ENCODE peak calls at places on chromosomes 5 and 9, in eight cellular contexts. One of them, this sample, is unnamed.

GRCh38 chr5:112976432-112977309 is at the start of gene DCP2:
- DNase-seq in stimulated activated naive CD4-positive, alpha-beta T cell treated with Interleukin-2 at 50 U/mL for 16 hours: peak
- DNase-seq in EH: peak
- DNase-seq in T-helper 1 cell: peak
- DNase-seq in activated CD4-positive, alpha-beta T cell treated with anti-CD3 and anti-CD28 coated beads for 4 hours: peak
- DNase-seq in stimulated activated CD4-positive, alpha-beta T cell treated with anti-CD3 and anti-CD28 coated beads, Interleukin-2, amount 100 ng/mL, for 24 hours: peak
- DNase-seq in amygdala: peak
- DNase-seq in fibroblast of lung: peak
- DNase-seq in this sample: peak

GRCh38 chr9:124869986-124870560 is 8.1 kb downstream of the ARPC5L start:
- DNase-seq in stimulated activated CD4-positive, alpha-beta T cell treated with anti-CD3 and anti-CD28 coated beads, Interleukin-2, amount 100 ng/mL, for 24 hours: peak
- DNase-seq in EH: peak
- DNase-seq in amygdala: no peak
- DNase-seq in fibroblast of lung: peak
- DNase-seq in stimulated activated naive CD4-positive, alpha-beta T cell treated with Interleukin-2 at 50 U/mL for 16 hours: peak
- DNase-seq in activated CD4-positive, alpha-beta T cell treated with anti-CD3 and anti-CD28 coated beads for 4 hours: peak
- DNase-seq in T-helper 1 cell: peak
- DNase-seq in this sample: no peak

GRCh38 chr5:96320797-96321196 is 112.3 kb downstream of the PCSK1 start:
- DNase-seq in T-helper 1 cell: no peak
- DNase-seq in stimulated activated CD4-positive, alpha-beta T cell treated with anti-CD3 and anti-CD28 coated beads, Interleukin-2, amount 100 ng/mL, for 24 hours: no peak
- DNase-seq in EH: peak
- DNase-seq in fibroblast of lung: no peak
- DNase-seq in activated CD4-positive, alpha-beta T cell treated with anti-CD3 and anti-CD28 coated beads for 4 hours: no peak
- DNase-seq in stimulated activated naive CD4-positive, alpha-beta T cell treated with Interleukin-2 at 50 U/mL for 16 hours: no peak
- DNase-seq in amygdala: no peak
- DNase-seq in this sample: no peak

GRCh38 chr5:55860268-55860667 is 9.1 kb downstream of the IL31RA start:
- DNase-seq in stimulated activated CD4-positive, alpha-beta T cell treated with anti-CD3 and anti-CD28 coated beads, Interleukin-2, amount 100 ng/mL, for 24 hours: no peak
- DNase-seq in amygdala: no peak
- DNase-seq in fibroblast of lung: no peak
- DNase-seq in activated CD4-positive, alpha-beta T cell treated with anti-CD3 and anti-CD28 coated beads for 4 hours: no peak
- DNase-seq in T-helper 1 cell: no peak
- DNase-seq in EH: no peak
- DNase-seq in stimulated activated naive CD4-positive, alpha-beta T cell treated with Interleukin-2 at 50 U/mL for 16 hours: no peak
- DNase-seq in this sample: no peak

GRCh38 chr9:37650299-37650872 is 368 bp upstream of the FRMPD1 start:
- DNase-seq in EH: no peak
- DNase-seq in T-helper 1 cell: no peak
- DNase-seq in fibroblast of lung: no peak
- DNase-seq in stimulated activated naive CD4-positive, alpha-beta T cell treated with Interleukin-2 at 50 U/mL for 16 hours: no peak
- DNase-seq in activated CD4-positive, alpha-beta T cell treated with anti-CD3 and anti-CD28 coated beads for 4 hours: peak
- DNase-seq in amygdala: no peak
- DNase-seq in stimulated activated CD4-positive, alpha-beta T cell treated with anti-CD3 and anti-CD28 coated beads, Interleukin-2, amount 100 ng/mL, for 24 hours: no peak
- DNase-seq in this sample: no peak

GRCh38 chr9:98971168-98971914 is 27.6 kb downstream of the COL15A1 start:
- DNase-seq in fibroblast of lung: peak
- DNase-seq in activated CD4-positive, alpha-beta T cell treated with anti-CD3 and anti-CD28 coated beads for 4 hours: no peak
- DNase-seq in T-helper 1 cell: no peak
- DNase-seq in EH: peak
- DNase-seq in stimulated activated naive CD4-positive, alpha-beta T cell treated with Interleukin-2 at 50 U/mL for 16 hours: no peak
- DNase-seq in amygdala: peak
- DNase-seq in stimulated activated CD4-positive, alpha-beta T cell treated with anti-CD3 and anti-CD28 coated beads, Interleukin-2, amount 100 ng/mL, for 24 hours: no peak
- DNase-seq in this sample: peak

GRCh38 chr5:23631283-23632045 is 124.1 kb downstream of the PRDM9 start:
- DNase-seq in fibroblast of lung: peak
- DNase-seq in stimulated activated CD4-positive, alpha-beta T cell treated with anti-CD3 and anti-CD28 coated beads, Interleukin-2, amount 100 ng/mL, for 24 hours: no peak
- DNase-seq in T-helper 1 cell: no peak
- DNase-seq in EH: no peak
- DNase-seq in activated CD4-positive, alpha-beta T cell treated with anti-CD3 and anti-CD28 coated beads for 4 hours: no peak
- DNase-seq in amygdala: no peak
- DNase-seq in stimulated activated naive CD4-positive, alpha-beta T cell treated with Interleukin-2 at 50 U/mL for 16 hours: no peak
- DNase-seq in this sample: peak

GRCh38 chr9:98958271-98958989 is 14.7 kb downstream of the COL15A1 start:
- DNase-seq in activated CD4-positive, alpha-beta T cell treated with anti-CD3 and anti-CD28 coated beads for 4 hours: no peak
- DNase-seq in T-helper 1 cell: no peak
- DNase-seq in EH: peak
- DNase-seq in amygdala: no peak
- DNase-seq in fibroblast of lung: peak
- DNase-seq in stimulated activated naive CD4-positive, alpha-beta T cell treated with Interleukin-2 at 50 U/mL for 16 hours: no peak
- DNase-seq in stimulated activated CD4-positive, alpha-beta T cell treated with anti-CD3 and anti-CD28 coated beads, Interleukin-2, amount 100 ng/mL, for 24 hours: no peak
- DNase-seq in this sample: peak

GRCh38 chr9:116352958-116353357 is 199.4 kb downstream of the PAPPA start:
- DNase-seq in fibroblast of lung: no peak
- DNase-seq in EH: no peak
- DNase-seq in activated CD4-positive, alpha-beta T cell treated with anti-CD3 and anti-CD28 coated beads for 4 hours: no peak
- DNase-seq in T-helper 1 cell: no peak
- DNase-seq in amygdala: no peak
- DNase-seq in stimulated activated naive CD4-positive, alpha-beta T cell treated with Interleukin-2 at 50 U/mL for 16 hours: no peak
- DNase-seq in stimulated activated CD4-positive, alpha-beta T cell treated with anti-CD3 and anti-CD28 coated beads, Interleukin-2, amount 100 ng/mL, for 24 hours: no peak
- DNase-seq in this sample: no peak

GRCh38 chr5:1077026-1077425 is 34.8 kb downstream of the SLC12A7 start:
- DNase-seq in T-helper 1 cell: no peak
- DNase-seq in EH: no peak
- DNase-seq in stimulated activated naive CD4-positive, alpha-beta T cell treated with Interleukin-2 at 50 U/mL for 16 hours: no peak
- DNase-seq in fibroblast of lung: no peak
- DNase-seq in activated CD4-positive, alpha-beta T cell treated with anti-CD3 and anti-CD28 coated beads for 4 hours: no peak
- DNase-seq in amygdala: no peak
- DNase-seq in stimulated activated CD4-positive, alpha-beta T cell treated with anti-CD3 and anti-CD28 coated beads, Interleukin-2, amount 100 ng/mL, for 24 hours: no peak
- DNase-seq in this sample: no peak

GRCh38 chr9:93262537-93263310 is 78.8 kb downstream of the WNK2 start:
- DNase-seq in T-helper 1 cell: no peak
- DNase-seq in fibroblast of lung: no peak
- DNase-seq in stimulated activated naive CD4-positive, alpha-beta T cell treated with Interleukin-2 at 50 U/mL for 16 hours: no peak
- DNase-seq in EH: no peak
- DNase-seq in amygdala: no peak
- DNase-seq in stimulated activated CD4-positive, alpha-beta T cell treated with anti-CD3 and anti-CD28 coated beads, Interleukin-2, amount 100 ng/mL, for 24 hours: no peak
- DNase-seq in activated CD4-positive, alpha-beta T cell treated with anti-CD3 and anti-CD28 coated beads for 4 hours: no peak
- DNase-seq in this sample: no peak

GRCh38 chr5:180137401-180138213 is 66.0 kb upstream of the RNF130 start:
- DNase-seq in T-helper 1 cell: no peak
- DNase-seq in amygdala: no peak
- DNase-seq in activated CD4-positive, alpha-beta T cell treated with anti-CD3 and anti-CD28 coated beads for 4 hours: no peak
- DNase-seq in stimulated activated CD4-positive, alpha-beta T cell treated with anti-CD3 and anti-CD28 coated beads, Interleukin-2, amount 100 ng/mL, for 24 hours: no peak
- DNase-seq in stimulated activated naive CD4-positive, alpha-beta T cell treated with Interleukin-2 at 50 U/mL for 16 hours: no peak
- DNase-seq in fibroblast of lung: no peak
- DNase-seq in EH: no peak
- DNase-seq in this sample: no peak